ENCODE peak calls at places on chromosomes 12 and 14, in seven cellular contexts. One of them, this sample, is unnamed.

GRCh38 chr12:75474121-75474520 is 6.4 kb upstream of the GLIPR1 start:
- DNase-seq in T-helper 1 cell: no peak
- DNase-seq in posterior cingulate gyrus: no peak
- DNase-seq in NCI-H69: no peak
- DNase-seq in occipital lobe: no peak
- DNase-seq in NCI-H1417: no peak
- DNase-seq in coronary artery: no peak
- DNase-seq in this sample: no peak

GRCh38 chr12:49288922-49289555 is 5.9 kb upstream of the PRPH start:
- DNase-seq in coronary artery: no peak
- DNase-seq in NCI-H1417: no peak
- DNase-seq in T-helper 1 cell: no peak
- DNase-seq in NCI-H69: no peak
- DNase-seq in occipital lobe: no peak
- DNase-seq in posterior cingulate gyrus: no peak
- DNase-seq in this sample: no peak

GRCh38 chr12:111361073-111361716 is 7.7 kb downstream of the PHETA1 start:
- DNase-seq in NCI-H69: no peak
- DNase-seq in T-helper 1 cell: no peak
- DNase-seq in coronary artery: no peak
- DNase-seq in posterior cingulate gyrus: no peak
- DNase-seq in occipital lobe: no peak
- DNase-seq in NCI-H1417: no peak
- DNase-seq in this sample: no peak

GRCh38 chr12:100211698-100212097 is 11.1 kb downstream of the ACTR6 start:
- DNase-seq in coronary artery: no peak
- DNase-seq in NCI-H1417: no peak
- DNase-seq in NCI-H69: no peak
- DNase-seq in T-helper 1 cell: no peak
- DNase-seq in posterior cingulate gyrus: no peak
- DNase-seq in occipital lobe: no peak
- DNase-seq in this sample: no peak

GRCh38 chr14:35355981-35356839 is 48.3 kb downstream of the NFKBIA start:
- DNase-seq in T-helper 1 cell: no peak
- DNase-seq in posterior cingulate gyrus: no peak
- DNase-seq in coronary artery: no peak
- DNase-seq in NCI-H69: peak; percentile 44
- DNase-seq in NCI-H1417: no peak
- DNase-seq in occipital lobe: no peak
- DNase-seq in this sample: peak; percentile 45

GRCh38 chr12:113299619-113300237 is 35.2 kb downstream of the SLC8B1 start:
- DNase-seq in posterior cingulate gyrus: no peak
- DNase-seq in NCI-H69: peak; percentile 59
- DNase-seq in T-helper 1 cell: no peak
- DNase-seq in coronary artery: peak; percentile 86
- DNase-seq in occipital lobe: no peak
- DNase-seq in NCI-H1417: no peak
- DNase-seq in this sample: no peak

GRCh38 chr14:23483216-23483854 is 13.8 kb downstream of the NGDN start:
- DNase-seq in posterior cingulate gyrus: peak; percentile 84
- DNase-seq in T-helper 1 cell: no peak
- DNase-seq in NCI-H1417: peak; percentile 23
- DNase-seq in NCI-H69: peak; percentile 91
- DNase-seq in coronary artery: no peak
- DNase-seq in occipital lobe: peak; percentile 73
- DNase-seq in this sample: peak; percentile 13

GRCh38 chr12:50055831-50056628 is 1.4 kb upstream of the ASIC1 start:
- DNase-seq in T-helper 1 cell: peak; percentile 36
- DNase-seq in NCI-H69: peak; percentile 83
- DNase-seq in occipital lobe: peak; percentile 34
- DNase-seq in coronary artery: no peak
- DNase-seq in posterior cingulate gyrus: peak; percentile 43
- DNase-seq in NCI-H1417: peak; percentile 75
- DNase-seq in this sample: peak; percentile 66

GRCh38 chr12:124273630-124274029 is 21.3 kb upstream of the RFLNA start:
- DNase-seq in posterior cingulate gyrus: no peak
- DNase-seq in occipital lobe: no peak
- DNase-seq in coronary artery: no peak
- DNase-seq in T-helper 1 cell: no peak
- DNase-seq in NCI-H1417: peak; percentile 47
- DNase-seq in NCI-H69: peak; percentile 75
- DNase-seq in this sample: peak; percentile 90

GRCh38 chr14:94689218-94689984 is 77.2 kb downstream of the SERPINA3 start:
- DNase-seq in NCI-H1417: peak; percentile 74
- DNase-seq in coronary artery: no peak
- DNase-seq in T-helper 1 cell: no peak
- DNase-seq in NCI-H69: peak; percentile 57
- DNase-seq in occipital lobe: peak; percentile 26
- DNase-seq in posterior cingulate gyrus: peak; percentile 54
- DNase-seq in this sample: peak; percentile 62

GRCh38 chr14:59283380-59283779 is 94.9 kb downstream of the DAAM1 start:
- DNase-seq in occipital lobe: no peak
- DNase-seq in NCI-H1417: no peak
- DNase-seq in coronary artery: no peak
- DNase-seq in T-helper 1 cell: no peak
- DNase-seq in NCI-H69: no peak
- DNase-seq in posterior cingulate gyrus: no peak
- DNase-seq in this sample: no peak

GRCh38 chr14:35406811-35407630 is 2.5 kb upstream of the NFKBIA start:
- DNase-seq in posterior cingulate gyrus: no peak
- DNase-seq in coronary artery: no peak
- DNase-seq in occipital lobe: no peak
- DNase-seq in NCI-H69: peak; percentile 85
- DNase-seq in NCI-H1417: peak; percentile 50
- DNase-seq in T-helper 1 cell: no peak
- DNase-seq in this sample: peak; percentile 78

GRCh38 chr12:118109088-118109487 is 5.3 kb upstream of the VSIG10 start:
- DNase-seq in T-helper 1 cell: no peak
- DNase-seq in NCI-H69: no peak
- DNase-seq in posterior cingulate gyrus: no peak
- DNase-seq in occipital lobe: no peak
- DNase-seq in NCI-H1417: no peak
- DNase-seq in coronary artery: no peak
- DNase-seq in this sample: no peak

GRCh38 chr14:69484444-69485113 is at the start of gene PLEKHD1:
- DNase-seq in T-helper 1 cell: no peak
- DNase-seq in occipital lobe: peak; percentile 9
- DNase-seq in NCI-H69: peak; percentile 91
- DNase-seq in coronary artery: no peak
- DNase-seq in NCI-H1417: peak; percentile 84
- DNase-seq in posterior cingulate gyrus: peak; percentile 49
- DNase-seq in this sample: no peak

GRCh38 chr12:52156757-52157565 is 34.9 kb downstream of the KRT80 start:
- DNase-seq in NCI-H69: peak; percentile 85
- DNase-seq in coronary artery: no peak
- DNase-seq in posterior cingulate gyrus: peak; percentile 78
- DNase-seq in occipital lobe: peak; percentile 14
- DNase-seq in NCI-H1417: peak; percentile 74
- DNase-seq in T-helper 1 cell: peak; percentile 56
- DNase-seq in this sample: peak; percentile 73

GRCh38 chr12:127311695-127312364 is 955.1 kb upstream of the TMEM132C start:
- DNase-seq in NCI-H1417: no peak
- DNase-seq in posterior cingulate gyrus: no peak
- DNase-seq in occipital lobe: no peak
- DNase-seq in coronary artery: no peak
- DNase-seq in NCI-H69: no peak
- DNase-seq in T-helper 1 cell: no peak
- DNase-seq in this sample: no peak

GRCh38 chr12:23781118-23781517 is 168.4 kb downstream of the SOX5 start:
- DNase-seq in T-helper 1 cell: no peak
- DNase-seq in NCI-H1417: no peak
- DNase-seq in posterior cingulate gyrus: no peak
- DNase-seq in NCI-H69: no peak
- DNase-seq in coronary artery: no peak
- DNase-seq in occipital lobe: no peak
- DNase-seq in this sample: peak; percentile 90

GRCh38 chr14:25132734-25133422 is 82.9 kb upstream of the STXBP6 start:
- DNase-seq in T-helper 1 cell: peak; percentile 19
- DNase-seq in posterior cingulate gyrus: peak; percentile 61
- DNase-seq in coronary artery: peak; percentile 75
- DNase-seq in occipital lobe: peak; percentile 44
- DNase-seq in NCI-H69: peak; percentile 88
- DNase-seq in NCI-H1417: peak; percentile 67
- DNase-seq in this sample: peak; percentile 68

GRCh38 chr12:120249875-120250795 is 15.4 kb downstream of the PXN start:
- DNase-seq in posterior cingulate gyrus: no peak
- DNase-seq in NCI-H69: no peak
- DNase-seq in NCI-H1417: no peak
- DNase-seq in coronary artery: no peak
- DNase-seq in T-helper 1 cell: no peak
- DNase-seq in occipital lobe: no peak
- DNase-seq in this sample: peak; percentile 31

GRCh38 chr12:54959291-54960018 is 25.1 kb downstream of the TESPA1 start:
- DNase-seq in T-helper 1 cell: no peak
- DNase-seq in NCI-H69: peak; percentile 32
- DNase-seq in occipital lobe: no peak
- DNase-seq in coronary artery: no peak
- DNase-seq in posterior cingulate gyrus: no peak
- DNase-seq in NCI-H1417: no peak
- DNase-seq in this sample: no peak

GRCh38 chr14:69092840-69093422 is 60.0 kb downstream of the DCAF5 start:
- DNase-seq in NCI-H1417: no peak
- DNase-seq in coronary artery: no peak
- DNase-seq in NCI-H69: no peak
- DNase-seq in posterior cingulate gyrus: no peak
- DNase-seq in occipital lobe: no peak
- DNase-seq in T-helper 1 cell: no peak
- DNase-seq in this sample: no peak

GRCh38 chr14:29584992-29585391 is 342.7 kb downstream of the PRKD1 start:
- DNase-seq in NCI-H69: peak; percentile 96
- DNase-seq in T-helper 1 cell: no peak
- DNase-seq in posterior cingulate gyrus: peak; percentile 64
- DNase-seq in occipital lobe: peak; percentile 65
- DNase-seq in coronary artery: peak; percentile 77
- DNase-seq in NCI-H1417: peak; percentile 89
- DNase-seq in this sample: no peak

GRCh38 chr12:93318720-93319522 is 58.8 kb upstream of the NUDT4 start:
- DNase-seq in NCI-H69: peak; percentile 88
- DNase-seq in posterior cingulate gyrus: no peak
- DNase-seq in NCI-H1417: peak; percentile 72
- DNase-seq in coronary artery: no peak
- DNase-seq in T-helper 1 cell: no peak
- DNase-seq in occipital lobe: no peak
- DNase-seq in this sample: peak; percentile 82

This sample was measured in OCI-M1.